ENCODE peak calls at places on chromosomes 7 and 10, in eight cellular contexts. C is BJ, Y is A549, J is esophagus muscularis mucosa, N is uterus, V is AG09319, R is cardiac muscle cell, T is fibroblast of the aortic adventitia. S is an unnamed sample.

GRCh38 chr7:74619235-74619860 is 38.2 kb upstream of the GTF2I start:
- DNase-seq in C (no peak), Y (no peak), J (no peak), N (no peak), V (no peak), R (no peak), T (no peak), S (no peak)

GRCh38 chr10:120415709-120416330 is 41.2 kb upstream of the PLPP4 start:
- DNase-seq in C (peak; percentile 64), Y (no peak), J (no peak), N (no peak), V (no peak), R (peak; percentile 58), T (peak; percentile 90), S (peak; percentile 79)

GRCh38 chr7:1638113-1638726 is 31.9 kb upstream of the ELFN1 start:
- DNase-seq in C (no peak), Y (no peak), J (no peak), N (no peak), V (no peak), R (peak; percentile 26), T (peak; percentile 13), S (no peak)

GRCh38 chr7:885893-886625 is 9.7 kb downstream of the GET4 start:
- DNase-seq in C (no peak), Y (no peak), J (no peak), N (no peak), V (no peak), R (no peak), T (no peak), S (no peak)

GRCh38 chr10:514137-514671 is 175.3 kb downstream of the DIP2C start:
- DNase-seq in C (no peak), Y (no peak), J (no peak), N (no peak), V (no peak), R (no peak), T (no peak), S (no peak)

GRCh38 chr10:7033031-7033430 is 377.8 kb downstream of the SFMBT2 start:
- DNase-seq in C (no peak), Y (no peak), J (no peak), N (no peak), V (no peak), R (no peak), T (no peak), S (no peak)

GRCh38 chr10:1674501-1674900 is 62.8 kb downstream of the ADARB2 start:
- DNase-seq in C (no peak), Y (no peak), J (no peak), N (no peak), V (no peak), R (no peak), T (no peak), S (no peak)

GRCh38 chr7:47295606-47296005 is 286.3 kb downstream of the TNS3 start:
- DNase-seq in C (no peak), Y (no peak), J (no peak), N (no peak), V (no peak), R (no peak), T (no peak), S (no peak)

GRCh38 chr7:151075978-151076426 is 4.6 kb downstream of the FASTK start:
- DNase-seq in C (no peak), Y (no peak), J (no peak), N (no peak), V (no peak), R (no peak), T (no peak), S (no peak)

GRCh38 chr7:66837007-66837406 is 84.0 kb upstream of the TMEM248 start:
- DNase-seq in C (no peak), Y (peak; percentile 75), J (no peak), N (no peak), V (no peak), R (peak; percentile 22), T (no peak), S (no peak)

GRCh38 chr7:99459087-99459486 is 6.9 kb downstream of the ATP5MF start:
- DNase-seq in C (no peak), Y (peak; percentile 63), J (no peak), N (no peak), V (no peak), R (peak; percentile 19), T (peak; percentile 18), S (no peak)

GRCh38 chr7:143405671-143406352 is 2.8 kb downstream of the EPHA1 start:
- DNase-seq in C (no peak), Y (no peak), J (no peak), N (no peak), V (no peak), R (no peak), T (no peak), S (no peak)

GRCh38 chr10:104614245-104614831 is 26.8 kb upstream of the SORCS3 start:
- DNase-seq in C (no peak), Y (peak; percentile 38), J (peak; percentile 57), N (no peak), V (no peak), R (peak; percentile 15), T (peak; percentile 10), S (no peak)
- TF ChIP-seq CTCF in C (peak; percentile 60), Y (peak; percentile 45), J (no peak), N (no peak), V (peak; percentile 40), R (peak; percentile 44), T (peak; percentile 59), S (peak; percentile 58)

DNA sequence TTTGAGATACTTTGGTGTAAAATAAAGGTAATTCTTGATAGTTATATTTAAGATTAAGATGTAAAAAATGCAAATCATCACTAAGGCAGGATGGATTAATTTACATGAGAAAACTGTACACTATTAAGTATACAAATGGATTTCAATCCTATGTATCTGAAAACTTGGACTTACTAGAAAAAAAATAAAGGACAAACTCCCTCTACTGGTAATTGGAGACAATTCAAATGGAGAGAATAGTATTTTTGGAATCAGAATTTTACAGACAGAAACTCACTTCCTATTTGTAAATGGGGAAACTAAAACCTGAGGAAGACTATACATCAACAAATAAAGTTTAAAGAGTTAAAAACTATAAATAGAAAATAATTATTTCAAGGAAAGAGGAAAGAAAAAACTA is 62.6 kb downstream of the CUL2 start:
- DNase-seq in C (peak; percentile 15), Y (no peak), J (no peak), N (no peak), V (no peak), R (peak; percentile 45), T (peak; percentile 58), S (no peak)
- TF ChIP-seq CTCF in C (peak; percentile 38), Y (peak; percentile 53), J (peak; percentile 48), N (peak; percentile 20), V (peak; percentile 47), R (peak; percentile 45), T (peak; percentile 55), S (peak; percentile 36)

DNA sequence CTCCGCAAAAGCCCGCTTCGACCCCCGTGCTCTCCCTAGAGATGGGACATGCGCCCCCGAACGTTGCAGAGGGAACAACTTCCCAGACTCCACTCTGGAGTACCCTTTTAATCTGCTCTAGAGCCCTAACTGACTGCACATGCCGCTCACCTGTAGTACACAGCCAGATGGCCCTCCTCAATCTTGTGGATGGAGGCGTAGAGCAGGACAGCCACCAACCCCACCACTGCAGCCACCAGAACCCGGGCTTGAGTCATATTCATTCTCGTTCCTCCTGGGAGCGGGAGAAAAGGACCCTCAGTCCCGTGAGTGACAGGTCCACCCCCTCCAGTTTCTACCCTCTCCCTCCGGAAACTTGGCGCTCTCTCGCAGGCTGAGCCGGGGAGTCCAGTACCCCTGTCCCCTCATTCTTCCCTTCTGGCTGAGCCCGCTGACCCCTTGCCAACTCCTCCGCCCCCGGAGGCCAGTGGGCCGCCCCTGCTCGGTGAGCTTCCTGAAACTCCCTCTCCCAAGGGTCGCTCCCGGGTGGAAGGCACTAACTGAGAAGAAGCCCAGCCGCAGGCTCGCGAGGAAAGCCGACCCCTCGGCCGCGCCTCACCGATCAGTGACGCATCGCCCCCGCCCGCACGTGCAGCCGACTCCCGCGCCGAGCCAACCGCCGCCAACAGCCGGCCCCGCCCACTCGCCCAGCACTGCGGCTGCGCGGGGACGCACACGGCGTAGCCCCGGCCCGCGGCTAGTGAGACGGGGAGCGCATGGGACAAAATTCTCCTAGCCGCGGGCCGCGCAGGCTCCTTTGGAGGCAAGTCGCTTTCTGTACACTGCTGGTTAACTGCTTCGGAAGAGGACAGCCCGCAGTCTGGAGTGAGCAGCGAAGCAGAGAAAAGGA is at the start of gene ERLIN1:
- DNase-seq in C (peak; percentile 56), Y (peak; percentile 88), J (peak; percentile 95), N (peak; percentile 89), V (peak; percentile 75), R (peak; percentile 95), T (peak; percentile 86), S (peak; percentile 49)
- TF ChIP-seq CTCF in C (no peak), Y (no peak), J (no peak), N (peak; percentile 41), V (no peak), R (no peak), T (peak; percentile 7), S (no peak)

GRCh38 chr7:11207565-11207964 is 233.9 kb downstream of the PHF14 start:
- DNase-seq in C (no peak), Y (peak; percentile 13), J (no peak), N (no peak), V (no peak), R (peak; percentile 23), T (no peak), S (no peak)
- TF ChIP-seq CTCF in C (no peak), Y (no peak), J (no peak), N (no peak), V (no peak), R (peak; percentile 26), T (peak; percentile 27), S (no peak)

GRCh38 chr10:101096378-101096777 is 34.6 kb downstream of the KAZALD1 start:
- DNase-seq in C (no peak), Y (no peak), J (no peak), N (no peak), V (no peak), R (no peak), T (no peak), S (no peak)

GRCh38 chr10:101092742-101093386 is 31.1 kb downstream of the KAZALD1 start:
- DNase-seq in C (no peak), Y (peak; percentile 26), J (no peak), N (no peak), V (no peak), R (no peak), T (no peak), S (no peak)

GRCh38 chr10:101094113-101094512 is 32.3 kb downstream of the KAZALD1 start:
- DNase-seq in C (no peak), Y (no peak), J (no peak), N (no peak), V (no peak), R (no peak), T (no peak), S (no peak)

GRCh38 chr10:101097881-101098280 is 33.2 kb upstream of the TLX1 start:
- DNase-seq in C (no peak), Y (no peak), J (no peak), N (no peak), V (no peak), R (no peak), T (no peak), S (no peak)

GRCh38 chr10:101095550-101096213 is 33.9 kb downstream of the KAZALD1 start:
- DNase-seq in C (no peak), Y (peak; percentile 83), J (no peak), N (no peak), V (no peak), R (peak; percentile 68), T (peak; percentile 60), S (no peak)
- TF ChIP-seq CTCF in C (peak; percentile 89), Y (peak; percentile 81), J (peak; percentile 81), N (peak; percentile 64), V (peak; percentile 93), R (peak; percentile 91), T (peak; percentile 93), S (peak; percentile 94)

GRCh38 chr7:40192036-40192435 is 57.2 kb downstream of the SUGCT start:
- DNase-seq in C (no peak), Y (no peak), J (no peak), N (no peak), V (peak; percentile 80), R (peak; percentile 40), T (peak; percentile 84), S (peak; percentile 67)

GRCh38 chr7:40186586-40186985 is 51.8 kb downstream of the SUGCT start:
- DNase-seq in C (no peak), Y (peak; percentile 6), J (no peak), N (no peak), V (no peak), R (no peak), T (no peak), S (no peak)
- TF ChIP-seq CTCF in C (no peak), Y (no peak), J (no peak), N (no peak), V (no peak), R (no peak), T (peak; percentile 13), S (no peak)

S was measured in AG09309.